ENCODE peak calls at places on chromosomes 13 and 19, in four cellular contexts. N is heart left ventricle, S is right atrium auricular region, Z is adrenal gland. V is an unnamed sample. For H3K4me1, the result is how much of the 10 kb centered on the place peaks cover.

GRCh38 chr19:48575931-48576622 is 24.1 kb downstream of the SULT2B1 start:
- DNase-seq in N (no peak), S (no peak), Z (no peak), V (no peak)

GRCh38 chr13:28181413-28181812 is 43.1 kb downstream of the PAN3 start:
- DNase-seq in N (no peak), S (no peak), Z (no peak), V (no peak)

GRCh38 chr13:76027131-76027530 is 391.0 kb downstream of the LMO7 start:
- DNase-seq in N (no peak), S (no peak), Z (no peak), V (no peak)

GRCh38 chr19:4622695-4623421 is 16.5 kb upstream of the TNFAIP8L1 start:
- DNase-seq in N (peak), S (no peak), Z (no peak), V (no peak)

GRCh38 chr19:38647966-38648788 is 728 bp downstream of the ACTN4 start:
- DNase-seq in N (no peak), S (no peak), Z (no peak), V (peak)

GRCh38 chr19:39401549-39402416 is 4.9 kb upstream of the ZFP36 start:
- DNase-seq in N (peak), S (peak), Z (peak), V (peak)

GRCh38 chr13:42064259-42064658 is 15.8 kb downstream of the DGKH start:
- DNase-seq in N (no peak), S (no peak), Z (no peak), V (no peak)

GRCh38 chr13:103140001-103140671 is 73.9 kb upstream of the SLC10A2 start:
- DNase-seq in N (no peak), S (no peak), Z (peak), V (no peak)

GRCh38 chr13:111292710-111293485 is 27.5 kb upstream of the TEX29 start:
- DNase-seq in N (no peak), S (no peak), Z (peak), V (no peak)

GRCh38 chr13:47594833-47595232 is 406.2 kb downstream of the SUCLA2 start:
- DNase-seq in N (no peak), S (no peak), Z (no peak), V (no peak)

GRCh38 chr13:47588676-47589075 is 412.4 kb downstream of the SUCLA2 start:
- DNase-seq in N (no peak), S (no peak), Z (no peak), V (no peak)

GRCh38 chr13:47592256-47592655 is 408.8 kb downstream of the SUCLA2 start:
- DNase-seq in N (no peak), S (no peak), Z (no peak), V (no peak)
- H3K4me1 ChIP-seq in N (under half), S (under half), Z (under half), V (under half)

GRCh38 chr13:43959291-43959690 is 79.6 kb downstream of the LACC1 start:
- DNase-seq in N (no peak), S (no peak), Z (no peak), V (no peak)

GRCh38 chr13:43964698-43965097 is 85.0 kb downstream of the LACC1 start:
- DNase-seq in N (no peak), S (no peak), Z (no peak), V (no peak)

GRCh38 chr13:43965446-43965845 is 85.7 kb downstream of the LACC1 start:
- DNase-seq in N (no peak), S (no peak), Z (no peak), V (no peak)

GRCh38 chr13:43961909-43962308 is 82.2 kb downstream of the LACC1 start:
- DNase-seq in N (no peak), S (no peak), Z (no peak), V (no peak)

DNA sequence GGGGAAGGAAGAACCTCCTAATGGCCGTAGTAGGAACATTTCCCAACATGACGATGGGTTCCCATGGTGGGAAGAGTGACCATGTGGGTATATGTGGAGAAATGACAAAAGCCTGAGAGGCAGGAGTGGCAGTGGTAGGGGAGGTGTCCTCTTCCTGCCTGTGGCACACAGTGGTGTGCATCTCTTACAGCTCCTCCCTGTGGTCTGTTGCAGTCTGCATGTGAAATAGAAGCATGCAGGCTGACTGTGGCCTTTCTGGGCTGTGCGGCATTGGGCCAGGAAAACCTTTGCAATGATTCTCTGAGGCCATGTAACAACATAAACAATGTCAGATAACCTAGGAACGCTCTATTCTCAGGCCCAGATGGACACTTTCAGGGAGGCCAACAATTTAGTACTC is 84.0 kb downstream of the LACC1 start:
- DNase-seq in N (no peak), S (no peak), Z (no peak), V (no peak)
- TF ChIP-seq CTCF in N (no peak), S (peak), Z (no peak), V (no peak)

GRCh38 chr19:1437609-1438008 is 587 bp upstream of the RPS15 start:
- DNase-seq in N (no peak), S (no peak), Z (no peak), V (no peak)
- H3K4me1 ChIP-seq in N (under half), S (under half), Z (under half), V (under half)

DNA sequence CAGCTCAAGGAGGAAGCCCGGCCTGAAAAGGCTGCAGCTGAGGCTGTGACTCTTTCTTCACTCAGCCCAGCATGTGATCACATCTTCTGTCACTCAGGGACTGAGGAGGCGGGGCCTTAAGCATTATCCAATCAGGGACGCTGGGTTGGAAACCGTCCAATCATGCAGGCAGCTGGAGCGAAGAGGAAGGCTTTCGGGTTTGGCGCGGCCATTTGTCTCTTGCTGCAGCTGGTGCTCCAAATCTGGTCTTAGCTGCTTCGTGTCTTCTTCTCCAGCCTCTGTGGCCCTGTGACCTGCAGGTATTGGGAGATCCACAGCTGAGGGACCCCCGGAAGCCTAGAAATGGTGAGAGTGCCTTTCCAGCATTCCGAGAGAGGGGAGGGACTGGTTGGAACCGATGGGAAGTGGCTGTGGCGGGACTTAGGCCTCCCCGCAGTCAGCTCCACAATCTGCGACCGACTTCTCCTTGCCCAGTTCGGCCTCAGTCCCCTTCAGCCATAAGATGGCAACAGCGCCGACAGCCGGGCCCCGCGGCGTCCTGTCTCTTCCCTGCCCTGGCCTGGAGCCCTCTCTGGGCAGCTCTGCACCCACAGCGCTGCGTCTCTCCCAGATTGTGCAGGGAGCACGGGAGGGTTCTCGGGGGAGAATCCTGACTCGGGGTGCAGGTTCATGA is at the start of gene ZNF90:
- DNase-seq in N (peak), S (peak), Z (peak), V (peak)
- TF ChIP-seq CTCF in N (no peak), S (no peak), Z (no peak), V (no peak)

GRCh38 chr19:1070576-1070930 is 3.6 kb downstream of the ARHGAP45 start:
- DNase-seq in N (no peak), S (no peak), Z (no peak), V (no peak)

GRCh38 chr19:1067341-1068103 is 555 bp downstream of the ARHGAP45 start:
- DNase-seq in N (no peak), S (no peak), Z (no peak), V (no peak)

GRCh38 chr19:1068111-1069001 is 1.4 kb downstream of the ARHGAP45 start:
- DNase-seq in N (peak), S (no peak), Z (no peak), V (peak)

GRCh38 chr19:1070931-1071791 is 4.2 kb downstream of the ARHGAP45 start:
- DNase-seq in N (peak), S (no peak), Z (no peak), V (no peak)

DNA sequence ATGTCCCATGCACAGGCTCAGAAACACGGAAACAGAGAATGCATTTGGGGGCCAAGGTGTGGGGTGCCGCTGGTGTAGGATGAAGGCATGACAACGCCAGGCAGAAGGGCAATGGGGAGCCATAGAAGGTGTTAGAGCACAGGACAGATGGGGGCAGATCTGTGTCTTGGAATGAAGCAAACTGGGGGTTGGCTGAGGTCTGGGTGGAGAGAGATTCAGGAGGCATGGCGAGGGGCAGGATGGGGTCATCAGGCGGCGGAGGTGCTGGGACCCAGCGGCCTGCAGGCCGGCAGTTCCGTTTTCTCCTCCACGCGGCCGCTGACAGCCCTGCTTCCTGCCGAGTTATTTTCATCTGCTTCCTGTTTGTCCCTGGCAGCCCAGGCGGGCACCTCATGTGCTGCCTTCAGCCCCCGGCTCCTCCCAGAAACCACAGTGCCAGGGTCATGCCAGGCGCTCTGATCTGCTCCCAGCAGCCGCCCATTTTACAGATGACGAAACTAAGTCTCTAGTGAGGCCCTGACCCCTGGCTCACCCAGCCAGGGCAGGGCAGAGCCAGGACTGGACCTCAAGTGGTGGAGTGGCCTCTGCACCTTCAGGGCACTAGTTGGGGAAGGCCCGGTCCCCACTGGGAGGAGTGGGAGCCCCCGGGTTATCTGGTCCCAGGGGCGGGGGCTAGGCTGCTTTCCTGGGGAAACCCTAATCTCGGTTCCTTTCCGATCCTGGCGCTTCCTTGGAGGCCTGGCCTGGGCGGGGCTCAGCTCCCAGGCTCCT is 2.2 kb downstream of the ARHGAP45 start:
- DNase-seq in N (peak), S (peak), Z (peak), V (peak)
- H3K4me1 ChIP-seq in N (half or more), S (under half), Z (under half), V (under half)

DNA sequence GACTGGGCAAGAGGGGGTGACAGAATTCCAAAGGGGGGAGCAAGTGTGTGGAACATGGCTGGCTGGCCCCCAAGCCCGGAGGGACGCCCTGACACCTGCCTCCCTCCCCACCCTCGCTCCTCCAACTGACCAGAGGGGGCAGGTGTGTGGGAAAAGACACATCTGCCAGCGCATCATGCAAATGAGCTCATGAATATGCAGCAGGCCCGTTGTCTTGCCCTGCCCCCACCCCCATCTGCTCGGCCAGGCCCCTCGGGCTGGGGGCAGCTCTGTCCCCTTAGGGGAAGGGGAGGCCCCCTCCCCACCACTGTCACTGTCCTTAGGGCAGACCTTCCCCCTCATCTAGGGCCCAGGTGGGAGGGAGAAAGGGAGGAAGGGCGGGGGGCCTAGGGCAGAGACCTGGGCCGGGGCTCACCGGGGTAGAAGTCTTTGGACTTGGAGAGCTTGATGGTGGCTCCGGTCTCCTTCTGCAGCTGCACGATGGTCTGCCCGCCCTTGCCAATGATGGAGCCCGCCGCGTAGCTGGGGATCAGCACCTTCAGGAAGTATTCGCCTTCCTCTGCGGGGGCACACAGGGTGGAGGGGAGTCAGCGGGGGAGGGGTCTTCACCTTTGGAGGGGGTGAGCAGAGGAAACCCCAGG is 12.9 kb downstream of the NOVA2 start:
- DNase-seq in N (no peak), S (no peak), Z (no peak), V (no peak)
- TF ChIP-seq CTCF in N (no peak), S (no peak), Z (no peak), V (no peak)

GRCh38 chr19:47152632-47153031 is 22.0 kb downstream of the SAE1 start:
- DNase-seq in N (no peak), S (no peak), Z (no peak), V (peak)
- H3K4me1 ChIP-seq in N (under half), S (under half), Z (under half), V (under half)

DNA sequence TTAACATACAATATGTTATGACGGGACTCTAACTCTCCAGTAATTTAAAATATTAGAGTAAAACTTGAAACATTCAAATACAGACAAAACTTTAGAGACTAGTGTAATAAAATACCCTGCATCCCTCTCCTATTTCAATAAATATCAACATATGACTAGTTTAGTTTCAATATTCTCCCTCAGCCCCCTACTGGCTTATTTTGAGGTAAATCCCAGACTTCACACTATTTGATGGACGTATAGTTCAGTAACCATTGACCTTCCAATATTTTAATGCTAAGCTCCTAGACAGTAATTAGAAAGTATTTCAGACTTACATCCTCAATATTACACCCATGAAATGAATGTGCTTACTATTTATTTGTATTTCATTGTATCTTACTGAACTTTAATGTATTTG is 180.7 kb upstream of the STARD13 start:
- DNase-seq in N (no peak), S (no peak), Z (no peak), V (no peak)
- TF ChIP-seq CTCF in N (no peak), S (no peak), Z (no peak), V (no peak)

GRCh38 chr13:98541211-98541610 is 35.7 kb downstream of the STK24 start:
- DNase-seq in N (no peak), S (no peak), Z (no peak), V (no peak)

GRCh38 chr13:98542568-98543379 is 34.1 kb downstream of the STK24 start:
- DNase-seq in N (no peak), S (no peak), Z (no peak), V (no peak)

GRCh38 chr13:98539655-98540054 is 37.3 kb downstream of the STK24 start:
- DNase-seq in N (no peak), S (no peak), Z (no peak), V (no peak)

GRCh38 chr13:98541701-98542203 is 35.2 kb downstream of the STK24 start:
- DNase-seq in N (no peak), S (no peak), Z (no peak), V (no peak)

DNA sequence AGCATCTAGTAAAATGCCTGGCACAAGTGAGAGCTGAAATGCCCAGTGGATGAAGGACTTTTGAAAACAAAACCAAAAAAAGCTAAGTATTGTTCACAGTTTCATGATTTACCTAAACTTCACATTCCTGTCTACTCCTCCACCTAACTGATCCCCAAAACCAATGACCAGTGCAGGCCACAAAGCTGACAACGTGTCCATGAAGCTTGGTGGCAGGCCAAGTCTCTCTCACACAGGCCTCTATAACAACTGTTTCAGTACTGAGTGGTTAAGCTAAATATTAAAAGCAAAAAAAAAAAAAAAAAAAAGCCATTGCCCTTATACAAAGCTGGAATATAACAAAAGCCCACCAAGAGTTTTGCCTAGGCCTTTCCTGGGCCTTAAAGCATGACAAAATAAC is 36.4 kb downstream of the STK24 start:
- DNase-seq in N (no peak), S (no peak), Z (no peak), V (no peak)
- H3K4me1 ChIP-seq in N (half or more), S (under half), Z (under half), V (under half)

V was measured in colonic mucosa.